ENCODE peak calls at places on chromosomes 2 and 18, in seven cellular contexts. One of them, this sample, is unnamed.

GRCh38 chr2:236982693-236983092 is 103.0 kb upstream of the COPS8 start:
- DNase-seq in GM20000: no peak
- DNase-seq in upper lobe of left lung: no peak
- DNase-seq in upper lobe of right lung: no peak
- DNase-seq in neural crest cell: no peak
- DNase-seq in cardiac fibroblast: no peak
- DNase-seq in BJ: no peak
- DNase-seq in this sample: no peak

GRCh38 chr2:230873670-230874401 is 9.1 kb downstream of the ITM2C start:
- DNase-seq in upper lobe of right lung: peak
- DNase-seq in BJ: no peak
- DNase-seq in GM20000: peak
- DNase-seq in neural crest cell: no peak
- DNase-seq in cardiac fibroblast: no peak
- DNase-seq in upper lobe of left lung: peak
- DNase-seq in this sample: no peak

GRCh38 chr18:26479065-26479685 is 69.2 kb downstream of the KCTD1 start:
- DNase-seq in upper lobe of left lung: peak
- DNase-seq in neural crest cell: no peak
- DNase-seq in GM20000: no peak
- DNase-seq in cardiac fibroblast: no peak
- DNase-seq in upper lobe of right lung: no peak
- DNase-seq in BJ: no peak
- DNase-seq in this sample: no peak

GRCh38 chr2:190948671-190949070 is 65.3 kb downstream of the STAT1 start:
- DNase-seq in neural crest cell: no peak
- DNase-seq in upper lobe of left lung: no peak
- DNase-seq in BJ: no peak
- DNase-seq in upper lobe of right lung: no peak
- DNase-seq in cardiac fibroblast: peak
- DNase-seq in GM20000: no peak
- DNase-seq in this sample: no peak

GRCh38 chr2:121096611-121097010 is 188.4 kb downstream of the TFCP2L1 start:
- DNase-seq in upper lobe of left lung: no peak
- DNase-seq in BJ: no peak
- DNase-seq in neural crest cell: no peak
- DNase-seq in GM20000: no peak
- DNase-seq in cardiac fibroblast: no peak
- DNase-seq in upper lobe of right lung: no peak
- DNase-seq in this sample: no peak

GRCh38 chr2:38909872-38910271 is 20.2 kb downstream of the ARHGEF33 start:
- DNase-seq in upper lobe of right lung: no peak
- DNase-seq in BJ: no peak
- DNase-seq in upper lobe of left lung: no peak
- DNase-seq in cardiac fibroblast: no peak
- DNase-seq in neural crest cell: no peak
- DNase-seq in GM20000: no peak
- DNase-seq in this sample: no peak

GRCh38 chr2:143954208-143954607 is 565.7 kb downstream of the ZEB2 start:
- DNase-seq in BJ: no peak
- DNase-seq in GM20000: no peak
- DNase-seq in cardiac fibroblast: peak
- DNase-seq in neural crest cell: no peak
- DNase-seq in upper lobe of left lung: no peak
- DNase-seq in upper lobe of right lung: no peak
- DNase-seq in this sample: no peak

GRCh38 chr2:1600191-1601063 is 143.9 kb downstream of the PXDN start:
- DNase-seq in cardiac fibroblast: no peak
- DNase-seq in BJ: no peak
- DNase-seq in neural crest cell: no peak
- DNase-seq in upper lobe of right lung: peak
- DNase-seq in upper lobe of left lung: peak
- DNase-seq in GM20000: no peak
- DNase-seq in this sample: no peak

GRCh38 chr2:128404709-128405466 is 86.2 kb upstream of the HS6ST1 start:
- DNase-seq in GM20000: no peak
- DNase-seq in upper lobe of left lung: no peak
- DNase-seq in upper lobe of right lung: peak
- DNase-seq in cardiac fibroblast: no peak
- DNase-seq in neural crest cell: no peak
- DNase-seq in BJ: no peak
- DNase-seq in this sample: no peak

GRCh38 chr2:43075054-43075593 is 151.3 kb downstream of the ZFP36L2 start:
- DNase-seq in BJ: peak
- DNase-seq in cardiac fibroblast: peak
- DNase-seq in GM20000: no peak
- DNase-seq in neural crest cell: no peak
- DNase-seq in upper lobe of right lung: no peak
- DNase-seq in upper lobe of left lung: no peak
- DNase-seq in this sample: no peak

GRCh38 chr2:47025969-47026610 is 110.5 kb upstream of the MCFD2 start:
- DNase-seq in upper lobe of right lung: no peak
- DNase-seq in GM20000: no peak
- DNase-seq in BJ: no peak
- DNase-seq in cardiac fibroblast: no peak
- DNase-seq in neural crest cell: no peak
- DNase-seq in upper lobe of left lung: no peak
- DNase-seq in this sample: no peak

GRCh38 chr2:227509824-227510619 is 38.1 kb downstream of the AGFG1 start:
- DNase-seq in neural crest cell: no peak
- DNase-seq in upper lobe of left lung: no peak
- DNase-seq in BJ: no peak
- DNase-seq in upper lobe of right lung: no peak
- DNase-seq in GM20000: no peak
- DNase-seq in cardiac fibroblast: peak
- DNase-seq in this sample: no peak

GRCh38 chr2:28624798-28625701 is 126.6 kb upstream of the PPP1CB start:
- DNase-seq in neural crest cell: no peak
- DNase-seq in upper lobe of left lung: peak
- DNase-seq in upper lobe of right lung: peak
- DNase-seq in GM20000: peak
- DNase-seq in BJ: no peak
- DNase-seq in cardiac fibroblast: peak
- DNase-seq in this sample: no peak

GRCh38 chr2:212722046-212722445 is 183.4 kb upstream of the ERBB4 start:
- DNase-seq in GM20000: no peak
- DNase-seq in upper lobe of right lung: no peak
- DNase-seq in neural crest cell: no peak
- DNase-seq in cardiac fibroblast: no peak
- DNase-seq in BJ: no peak
- DNase-seq in upper lobe of left lung: no peak
- DNase-seq in this sample: no peak

GRCh38 chr2:212721026-212721451 is 182.4 kb upstream of the ERBB4 start:
- DNase-seq in cardiac fibroblast: no peak
- DNase-seq in upper lobe of right lung: no peak
- DNase-seq in upper lobe of left lung: peak
- DNase-seq in neural crest cell: no peak
- DNase-seq in GM20000: no peak
- DNase-seq in BJ: no peak
- DNase-seq in this sample: no peak

GRCh38 chr2:212726403-212726802 is 187.8 kb upstream of the ERBB4 start:
- DNase-seq in cardiac fibroblast: no peak
- DNase-seq in upper lobe of left lung: no peak
- DNase-seq in neural crest cell: no peak
- DNase-seq in BJ: no peak
- DNase-seq in upper lobe of right lung: no peak
- DNase-seq in GM20000: no peak
- DNase-seq in this sample: no peak

GRCh38 chr2:212725180-212725579 is 186.6 kb upstream of the ERBB4 start:
- DNase-seq in cardiac fibroblast: no peak
- DNase-seq in neural crest cell: no peak
- DNase-seq in upper lobe of right lung: no peak
- DNase-seq in BJ: no peak
- DNase-seq in upper lobe of left lung: no peak
- DNase-seq in GM20000: no peak
- DNase-seq in this sample: no peak

DNA sequence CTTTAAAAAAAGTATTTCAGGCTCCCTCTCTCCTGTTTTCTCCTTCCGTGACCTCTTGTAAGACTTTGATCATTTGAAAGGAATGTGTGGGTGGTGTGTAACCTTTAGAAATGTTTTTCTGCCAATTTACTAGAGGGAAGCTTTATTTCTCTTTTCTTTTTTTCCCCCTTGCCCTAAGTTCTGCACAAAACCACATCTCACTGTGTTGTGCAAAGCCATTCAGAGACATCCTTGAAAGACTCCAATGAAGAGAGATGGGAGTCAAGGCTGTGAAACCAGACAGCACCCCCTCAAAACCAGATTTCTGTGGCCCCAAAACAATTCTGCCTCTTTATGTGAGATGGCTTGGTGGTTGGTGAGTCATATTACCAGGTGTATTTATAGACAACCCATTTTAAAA is 184.6 kb upstream of the ERBB4 start:
- DNase-seq in upper lobe of left lung: no peak
- DNase-seq in cardiac fibroblast: peak
- DNase-seq in neural crest cell: no peak
- DNase-seq in GM20000: no peak
- DNase-seq in BJ: no peak
- DNase-seq in upper lobe of right lung: no peak
- DNase-seq in this sample: no peak
- TF ChIP-seq CTCF in upper lobe of left lung: no peak
- TF ChIP-seq CTCF in cardiac fibroblast: no peak
- TF ChIP-seq CTCF in neural crest cell: no peak
- TF ChIP-seq CTCF in GM20000: no peak
- TF ChIP-seq CTCF in BJ: no peak
- TF ChIP-seq CTCF in upper lobe of right lung: no peak
- TF ChIP-seq CTCF in this sample: no peak

GRCh38 chr18:76380791-76381405 is 114.1 kb downstream of the ZNF516 start:
- DNase-seq in upper lobe of left lung: no peak
- DNase-seq in neural crest cell: peak
- DNase-seq in GM20000: no peak
- DNase-seq in BJ: no peak
- DNase-seq in upper lobe of right lung: no peak
- DNase-seq in cardiac fibroblast: no peak
- DNase-seq in this sample: peak
- TF ChIP-seq CTCF in upper lobe of left lung: peak
- TF ChIP-seq CTCF in neural crest cell: peak
- TF ChIP-seq CTCF in GM20000: no peak
- TF ChIP-seq CTCF in BJ: peak
- TF ChIP-seq CTCF in upper lobe of right lung: peak
- TF ChIP-seq CTCF in cardiac fibroblast: peak
- TF ChIP-seq CTCF in this sample: peak

DNA sequence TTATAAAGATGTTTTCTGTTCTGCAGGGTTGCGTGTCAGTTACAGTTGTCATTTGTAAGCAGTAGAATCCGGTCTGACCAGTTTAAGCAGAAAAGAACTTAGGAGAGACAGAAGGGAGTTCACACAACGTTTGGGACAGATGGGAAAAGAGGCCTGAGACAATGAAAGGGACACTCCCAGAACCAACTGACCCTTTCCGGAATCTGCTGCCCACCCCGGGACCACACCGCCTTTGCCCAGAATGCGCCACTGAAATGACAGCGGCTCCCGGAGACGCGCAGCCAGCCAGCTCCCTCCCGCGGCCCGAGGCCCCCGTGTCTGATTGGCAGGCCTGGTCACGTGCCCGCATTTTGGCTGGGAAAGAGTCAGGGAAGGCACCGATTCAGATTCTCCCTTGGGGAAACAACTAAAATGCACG is 244.6 kb downstream of the BCL2 start:
- DNase-seq in upper lobe of right lung: peak
- DNase-seq in neural crest cell: peak
- DNase-seq in BJ: no peak
- DNase-seq in cardiac fibroblast: peak
- DNase-seq in upper lobe of left lung: peak
- DNase-seq in GM20000: peak
- DNase-seq in this sample: no peak
- TF ChIP-seq CTCF in upper lobe of right lung: no peak
- TF ChIP-seq CTCF in neural crest cell: no peak
- TF ChIP-seq CTCF in BJ: no peak
- TF ChIP-seq CTCF in cardiac fibroblast: no peak
- TF ChIP-seq CTCF in upper lobe of left lung: no peak
- TF ChIP-seq CTCF in GM20000: no peak
- TF ChIP-seq CTCF in this sample: no peak

GRCh38 chr2:161223139-161223732 is 63.0 kb downstream of the TANK start:
- DNase-seq in upper lobe of left lung: no peak
- DNase-seq in BJ: no peak
- DNase-seq in neural crest cell: no peak
- DNase-seq in upper lobe of right lung: no peak
- DNase-seq in cardiac fibroblast: peak
- DNase-seq in GM20000: no peak
- DNase-seq in this sample: no peak

GRCh38 chr2:161217597-161218185 is 57.5 kb downstream of the TANK start:
- DNase-seq in GM20000: no peak
- DNase-seq in BJ: no peak
- DNase-seq in upper lobe of left lung: no peak
- DNase-seq in cardiac fibroblast: no peak
- DNase-seq in upper lobe of right lung: no peak
- DNase-seq in neural crest cell: no peak
- DNase-seq in this sample: no peak

DNA sequence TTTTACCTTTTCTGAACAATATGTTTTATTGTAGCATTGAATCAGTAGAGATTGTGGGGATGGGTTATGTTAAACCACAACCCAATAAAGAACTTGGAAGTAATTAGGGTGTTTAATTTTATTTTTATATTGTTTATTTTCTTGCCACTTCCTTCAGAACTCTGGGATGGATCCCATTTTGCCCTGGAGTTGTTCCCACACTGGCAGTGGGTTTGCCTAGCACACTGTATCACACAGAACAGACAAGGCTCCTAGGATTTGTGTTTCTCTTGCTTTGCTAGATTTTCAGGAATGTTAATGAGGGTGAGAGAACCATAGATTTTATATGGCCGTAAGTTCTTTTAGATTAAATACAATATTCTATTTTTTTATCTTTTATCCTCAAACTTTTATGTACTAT is 59.0 kb downstream of the TANK start:
- DNase-seq in neural crest cell: no peak
- DNase-seq in cardiac fibroblast: no peak
- DNase-seq in upper lobe of left lung: no peak
- DNase-seq in upper lobe of right lung: no peak
- DNase-seq in GM20000: no peak
- DNase-seq in BJ: no peak
- DNase-seq in this sample: no peak
- TF ChIP-seq CTCF in neural crest cell: no peak
- TF ChIP-seq CTCF in cardiac fibroblast: no peak
- TF ChIP-seq CTCF in upper lobe of left lung: no peak
- TF ChIP-seq CTCF in upper lobe of right lung: no peak
- TF ChIP-seq CTCF in GM20000: no peak
- TF ChIP-seq CTCF in BJ: no peak
- TF ChIP-seq CTCF in this sample: no peak

GRCh38 chr2:68901199-68901515 is 30.0 kb upstream of the BMP10 start:
- DNase-seq in GM20000: no peak
- DNase-seq in cardiac fibroblast: peak
- DNase-seq in BJ: no peak
- DNase-seq in neural crest cell: no peak
- DNase-seq in upper lobe of left lung: no peak
- DNase-seq in upper lobe of right lung: no peak
- DNase-seq in this sample: no peak
- TF ChIP-seq CTCF in GM20000: no peak
- TF ChIP-seq CTCF in cardiac fibroblast: peak
- TF ChIP-seq CTCF in BJ: peak
- TF ChIP-seq CTCF in neural crest cell: no peak
- TF ChIP-seq CTCF in upper lobe of left lung: no peak
- TF ChIP-seq CTCF in upper lobe of right lung: no peak
- TF ChIP-seq CTCF in this sample: peak